ENCODE peak calls at places on chromosome 11, in nine cellular contexts. One of them, this sample, is unnamed.
A peak's percentile ranks its signal among the peaks of the same experiment; 100 is the strongest.

GRCh38 chr11:62472063-62472884 is 53.4 kb downstream of the SCGB1A1 start:
- DNase-seq in GM13976: no peak
- DNase-seq in tibial nerve: no peak
- DNase-seq in ascending aorta: no peak
- DNase-seq in AG09319: no peak
- DNase-seq in GM10248: no peak
- DNase-seq in neural progenitor cell: no peak
- DNase-seq in heart right ventricle: no peak
- DNase-seq in H9: no peak
- DNase-seq in this sample: peak; percentile 76

GRCh38 chr11:27812341-27812740 is 112.1 kb upstream of the BDNF start:
- DNase-seq in ascending aorta: no peak
- DNase-seq in neural progenitor cell: no peak
- DNase-seq in tibial nerve: no peak
- DNase-seq in H9: no peak
- DNase-seq in GM10248: no peak
- DNase-seq in GM13976: no peak
- DNase-seq in heart right ventricle: no peak
- DNase-seq in AG09319: no peak
- DNase-seq in this sample: no peak

GRCh38 chr11:112655386-112655785 is 305.8 kb upstream of the NCAM1 start:
- DNase-seq in ascending aorta: peak; percentile 69
- DNase-seq in tibial nerve: peak; percentile 67
- DNase-seq in GM13976: no peak
- DNase-seq in neural progenitor cell: no peak
- DNase-seq in GM10248: no peak
- DNase-seq in H9: no peak
- DNase-seq in AG09319: peak; percentile 56
- DNase-seq in heart right ventricle: peak; percentile 74
- DNase-seq in this sample: no peak

GRCh38 chr11:88431675-88432341 is 94.3 kb upstream of the CTSC start:
- DNase-seq in heart right ventricle: no peak
- DNase-seq in neural progenitor cell: no peak
- DNase-seq in AG09319: no peak
- DNase-seq in GM10248: no peak
- DNase-seq in GM13976: no peak
- DNase-seq in H9: no peak
- DNase-seq in tibial nerve: no peak
- DNase-seq in ascending aorta: no peak
- DNase-seq in this sample: no peak

GRCh38 chr11:68251770-68252169 is 20.0 kb downstream of the C11orf24 start:
- DNase-seq in neural progenitor cell: no peak
- DNase-seq in AG09319: no peak
- DNase-seq in tibial nerve: no peak
- DNase-seq in GM13976: no peak
- DNase-seq in H9: no peak
- DNase-seq in heart right ventricle: no peak
- DNase-seq in GM10248: no peak
- DNase-seq in ascending aorta: no peak
- DNase-seq in this sample: peak; percentile 41

GRCh38 chr11:12237381-12237784 is 127.0 kb downstream of the MICAL2 start:
- DNase-seq in tibial nerve: no peak
- DNase-seq in ascending aorta: no peak
- DNase-seq in heart right ventricle: no peak
- DNase-seq in AG09319: no peak
- DNase-seq in GM10248: no peak
- DNase-seq in GM13976: no peak
- DNase-seq in neural progenitor cell: no peak
- DNase-seq in H9: no peak
- DNase-seq in this sample: no peak

GRCh38 chr11:31870609-31871309 is 59.6 kb upstream of the PAX6 start:
- DNase-seq in heart right ventricle: peak; percentile 13
- DNase-seq in neural progenitor cell: peak; percentile 95
- DNase-seq in GM10248: peak; percentile 51
- DNase-seq in ascending aorta: no peak
- DNase-seq in GM13976: peak; percentile 55
- DNase-seq in tibial nerve: peak; percentile 11
- DNase-seq in H9: peak; percentile 92
- DNase-seq in AG09319: peak; percentile 0
- DNase-seq in this sample: peak; percentile 66

GRCh38 chr11:79325851-79326250 is 115.0 kb downstream of the TENM4 start:
- DNase-seq in tibial nerve: no peak
- DNase-seq in H9: no peak
- DNase-seq in GM10248: no peak
- DNase-seq in heart right ventricle: no peak
- DNase-seq in ascending aorta: no peak
- DNase-seq in GM13976: no peak
- DNase-seq in AG09319: no peak
- DNase-seq in neural progenitor cell: no peak
- DNase-seq in this sample: no peak

GRCh38 chr11:46382644-46383403 is 1.4 kb downstream of the MDK start:
- DNase-seq in GM10248: no peak
- DNase-seq in heart right ventricle: no peak
- DNase-seq in neural progenitor cell: peak; percentile 72
- DNase-seq in tibial nerve: no peak
- DNase-seq in ascending aorta: no peak
- DNase-seq in AG09319: no peak
- DNase-seq in H9: peak; percentile 75
- DNase-seq in GM13976: no peak
- DNase-seq in this sample: peak; percentile 29

GRCh38 chr11:119626910-119627305 is 102.1 kb downstream of the NECTIN1 start:
- DNase-seq in AG09319: no peak
- DNase-seq in GM13976: no peak
- DNase-seq in GM10248: no peak
- DNase-seq in H9: peak; percentile 23
- DNase-seq in tibial nerve: no peak
- DNase-seq in heart right ventricle: no peak
- DNase-seq in ascending aorta: no peak
- DNase-seq in neural progenitor cell: peak; percentile 60
- DNase-seq in this sample: no peak

GRCh38 chr11:87926250-87926970 is 248.8 kb downstream of the RAB38 start:
- DNase-seq in AG09319: no peak
- DNase-seq in ascending aorta: no peak
- DNase-seq in tibial nerve: no peak
- DNase-seq in heart right ventricle: no peak
- DNase-seq in GM13976: no peak
- DNase-seq in neural progenitor cell: no peak
- DNase-seq in GM10248: no peak
- DNase-seq in H9: peak; percentile 43
- DNase-seq in this sample: peak; percentile 58

GRCh38 chr11:72446929-72447753 is 12.8 kb upstream of the CLPB start:
- DNase-seq in GM10248: peak; percentile 60
- DNase-seq in tibial nerve: peak; percentile 69
- DNase-seq in GM13976: peak; percentile 67
- DNase-seq in AG09319: peak; percentile 31
- DNase-seq in neural progenitor cell: peak; percentile 48
- DNase-seq in ascending aorta: no peak
- DNase-seq in H9: no peak
- DNase-seq in heart right ventricle: no peak
- DNase-seq in this sample: peak; percentile 69

GRCh38 chr11:133941546-133941945 is 15.2 kb downstream of the IGSF9B start:
- DNase-seq in heart right ventricle: no peak
- DNase-seq in tibial nerve: no peak
- DNase-seq in GM10248: no peak
- DNase-seq in GM13976: no peak
- DNase-seq in H9: no peak
- DNase-seq in AG09319: no peak
- DNase-seq in neural progenitor cell: no peak
- DNase-seq in ascending aorta: no peak
- DNase-seq in this sample: no peak

GRCh38 chr11:68825603-68826002 is 16.1 kb downstream of the CPT1A start:
- DNase-seq in GM10248: no peak
- DNase-seq in AG09319: no peak
- DNase-seq in heart right ventricle: no peak
- DNase-seq in tibial nerve: no peak
- DNase-seq in H9: peak; percentile 70
- DNase-seq in ascending aorta: no peak
- DNase-seq in GM13976: no peak
- DNase-seq in neural progenitor cell: peak; percentile 18
- DNase-seq in this sample: peak; percentile 79

GRCh38 chr11:83602116-83602515 is 315.9 kb upstream of the CCDC90B start:
- DNase-seq in GM13976: no peak
- DNase-seq in tibial nerve: no peak
- DNase-seq in heart right ventricle: no peak
- DNase-seq in AG09319: no peak
- DNase-seq in ascending aorta: no peak
- DNase-seq in neural progenitor cell: no peak
- DNase-seq in GM10248: no peak
- DNase-seq in H9: no peak
- DNase-seq in this sample: no peak

DNA sequence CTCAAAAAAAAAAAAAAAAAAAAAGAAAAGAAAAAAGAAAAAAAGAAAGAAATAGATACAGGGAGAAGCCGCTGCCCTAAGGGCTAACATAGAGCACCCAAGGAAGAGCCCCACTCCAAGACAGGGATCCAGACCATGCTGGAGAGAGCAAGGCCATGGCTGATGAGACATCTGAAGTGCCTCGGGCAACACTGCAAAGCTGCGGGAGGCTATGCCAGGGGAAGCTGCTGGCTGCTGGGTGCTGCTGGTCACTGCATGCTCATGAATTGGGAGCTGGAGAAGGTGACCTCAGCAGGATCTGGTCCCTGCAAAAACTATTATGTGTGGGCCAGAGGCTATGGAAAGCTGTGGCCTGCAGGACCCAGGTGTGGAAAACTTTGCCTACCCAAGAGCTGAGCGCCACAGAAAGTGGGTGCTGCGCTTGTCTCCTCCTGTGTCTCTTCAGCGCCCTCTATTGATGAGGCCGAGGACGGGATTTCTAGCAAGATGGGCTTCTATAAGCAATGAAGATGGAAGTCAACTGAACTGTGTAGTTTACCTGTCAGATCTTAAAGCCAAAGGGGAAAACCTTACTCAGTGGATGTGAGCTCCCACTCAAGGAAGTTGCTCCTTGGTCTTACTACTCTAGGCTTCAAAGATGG is 17.3 kb upstream of the SLC29A2 start:
- DNase-seq in GM10248: peak; percentile 68
- DNase-seq in heart right ventricle: peak; percentile 28
- DNase-seq in GM13976: peak; percentile 69
- DNase-seq in H9: peak; percentile 83
- DNase-seq in neural progenitor cell: peak; percentile 86
- DNase-seq in AG09319: peak; percentile 44
- DNase-seq in tibial nerve: peak; percentile 67
- DNase-seq in ascending aorta: peak; percentile 75
- DNase-seq in this sample: peak; percentile 87
- TF ChIP-seq CTCF in GM10248: peak; percentile 77
- TF ChIP-seq CTCF in heart right ventricle: peak; percentile 71
- TF ChIP-seq CTCF in GM13976: peak; percentile 82
- TF ChIP-seq CTCF in H9: peak; percentile 88
- TF ChIP-seq CTCF in neural progenitor cell: peak; percentile 78
- TF ChIP-seq CTCF in AG09319: peak; percentile 90
- TF ChIP-seq CTCF in tibial nerve: peak; percentile 65
- TF ChIP-seq CTCF in ascending aorta: peak; percentile 66
- TF ChIP-seq CTCF in this sample: peak; percentile 98

GRCh38 chr11:125062196-125062930 is 742 bp upstream of the SLC37A2 start:
- DNase-seq in H9: no peak
- DNase-seq in AG09319: no peak
- DNase-seq in GM13976: no peak
- DNase-seq in neural progenitor cell: no peak
- DNase-seq in heart right ventricle: no peak
- DNase-seq in GM10248: no peak
- DNase-seq in ascending aorta: no peak
- DNase-seq in tibial nerve: no peak
- DNase-seq in this sample: peak; percentile 32

GRCh38 chr11:125061237-125061636 is 1.9 kb upstream of the SLC37A2 start:
- DNase-seq in neural progenitor cell: no peak
- DNase-seq in AG09319: no peak
- DNase-seq in H9: no peak
- DNase-seq in ascending aorta: no peak
- DNase-seq in heart right ventricle: no peak
- DNase-seq in GM13976: no peak
- DNase-seq in tibial nerve: no peak
- DNase-seq in GM10248: no peak
- DNase-seq in this sample: no peak

GRCh38 chr11:125063429-125064043 is 431 bp downstream of the SLC37A2 start:
- DNase-seq in AG09319: no peak
- DNase-seq in neural progenitor cell: peak; percentile 50
- DNase-seq in ascending aorta: no peak
- DNase-seq in GM10248: peak; percentile 50
- DNase-seq in tibial nerve: no peak
- DNase-seq in H9: peak; percentile 56
- DNase-seq in heart right ventricle: no peak
- DNase-seq in GM13976: peak; percentile 49
- DNase-seq in this sample: peak; percentile 64

GRCh38 chr11:125064070-125064469 is 965 bp downstream of the SLC37A2 start:
- DNase-seq in GM13976: no peak
- DNase-seq in ascending aorta: no peak
- DNase-seq in neural progenitor cell: no peak
- DNase-seq in AG09319: no peak
- DNase-seq in H9: no peak
- DNase-seq in heart right ventricle: no peak
- DNase-seq in GM10248: no peak
- DNase-seq in tibial nerve: no peak
- DNase-seq in this sample: no peak

DNA sequence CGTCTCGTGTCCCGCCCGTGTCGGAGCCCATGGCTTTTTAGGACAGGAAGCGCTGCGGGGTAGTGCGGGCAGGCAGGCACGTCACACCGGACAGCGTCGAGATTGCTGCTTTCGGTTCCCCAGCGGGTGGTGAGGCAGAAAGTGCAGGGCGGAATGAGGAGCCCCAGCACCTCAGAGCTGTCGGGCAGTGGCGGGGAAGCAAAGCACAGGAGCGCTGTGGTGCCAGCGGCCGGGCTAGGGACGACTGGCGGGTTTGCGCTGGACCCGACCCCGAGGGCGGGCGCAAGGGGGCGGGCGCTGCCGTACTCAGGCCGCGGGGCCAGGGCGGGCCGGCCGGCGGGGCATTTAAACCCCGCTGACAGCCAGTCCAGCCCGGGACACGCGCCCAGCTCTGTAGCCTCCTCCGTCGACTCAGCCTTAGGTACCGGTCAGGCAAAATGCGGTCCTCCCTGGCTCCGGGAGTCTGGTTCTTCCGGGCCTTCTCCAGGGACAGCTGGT is at the start of gene SLC37A2:
- DNase-seq in AG09319: no peak
- DNase-seq in ascending aorta: peak; percentile 82
- DNase-seq in heart right ventricle: peak; percentile 68
- DNase-seq in tibial nerve: peak; percentile 41
- DNase-seq in GM10248: peak; percentile 90
- DNase-seq in neural progenitor cell: peak; percentile 90
- DNase-seq in GM13976: peak; percentile 90
- DNase-seq in H9: peak; percentile 71
- DNase-seq in this sample: peak; percentile 87
- TF ChIP-seq CTCF in AG09319: no peak
- TF ChIP-seq CTCF in ascending aorta: peak; percentile 37
- TF ChIP-seq CTCF in heart right ventricle: peak; percentile 15
- TF ChIP-seq CTCF in tibial nerve: no peak
- TF ChIP-seq CTCF in GM10248: peak; percentile 23
- TF ChIP-seq CTCF in neural progenitor cell: peak; percentile 42
- TF ChIP-seq CTCF in GM13976: peak; percentile 26
- TF ChIP-seq CTCF in H9: peak; percentile 45
- TF ChIP-seq CTCF in this sample: no peak

GRCh38 chr11:125679397-125679796 is 1.2 kb downstream of the ACRV1 start:
- DNase-seq in H9: no peak
- DNase-seq in GM13976: no peak
- DNase-seq in heart right ventricle: no peak
- DNase-seq in tibial nerve: no peak
- DNase-seq in neural progenitor cell: no peak
- DNase-seq in GM10248: no peak
- DNase-seq in ascending aorta: no peak
- DNase-seq in AG09319: no peak
- DNase-seq in this sample: no peak
- TF ChIP-seq CTCF in H9: peak; percentile 54
- TF ChIP-seq CTCF in GM13976: no peak
- TF ChIP-seq CTCF in heart right ventricle: no peak
- TF ChIP-seq CTCF in tibial nerve: no peak
- TF ChIP-seq CTCF in neural progenitor cell: peak; percentile 39
- TF ChIP-seq CTCF in GM10248: no peak
- TF ChIP-seq CTCF in ascending aorta: no peak
- TF ChIP-seq CTCF in AG09319: peak; percentile 10
- TF ChIP-seq CTCF in this sample: no peak

GRCh38 chr11:35038211-35038930 is 100.6 kb upstream of the CD44 start:
- DNase-seq in AG09319: no peak
- DNase-seq in neural progenitor cell: no peak
- DNase-seq in GM10248: no peak
- DNase-seq in H9: no peak
- DNase-seq in GM13976: no peak
- DNase-seq in heart right ventricle: no peak
- DNase-seq in tibial nerve: no peak
- DNase-seq in ascending aorta: no peak
- DNase-seq in this sample: peak; percentile 50
- TF ChIP-seq CTCF in AG09319: no peak
- TF ChIP-seq CTCF in neural progenitor cell: no peak
- TF ChIP-seq CTCF in GM10248: no peak
- TF ChIP-seq CTCF in H9: no peak
- TF ChIP-seq CTCF in GM13976: no peak
- TF ChIP-seq CTCF in heart right ventricle: no peak
- TF ChIP-seq CTCF in tibial nerve: no peak
- TF ChIP-seq CTCF in ascending aorta: no peak
- TF ChIP-seq CTCF in this sample: no peak